ENCODE peak calls at places on chromosomes 12 and 14, in four cellular contexts. F is left lung, N is HFF-Myc, Q is lung. P is an unnamed sample.

GRCh38 chr12:119669744-119670472 is 2.0 kb downstream of the PRKAB1 start:
- DNase-seq in F (peak; percentile 78), N (no peak), Q (peak; percentile 82), P (no peak)

GRCh38 chr14:44279357-44279756 is 227.7 kb downstream of the FSCB start:
- DNase-seq in F (no peak), N (no peak), Q (no peak), P (no peak)

GRCh38 chr12:70849265-70849960 is 71.1 kb downstream of the PTPRR start:
- DNase-seq in F (no peak), N (peak; percentile 2), Q (no peak), P (no peak)

GRCh38 chr14:24051162-24051788 is 534 bp upstream of the CARMIL3 start:
- DNase-seq in F (peak; percentile 41), N (no peak), Q (no peak), P (no peak)

GRCh38 chr12:47085815-47086252 is 6.1 kb upstream of the AMIGO2 start:
- DNase-seq in F (no peak), N (no peak), Q (no peak), P (peak; percentile 22)

GRCh38 chr14:68283378-68284123 is 464.0 kb downstream of the RAD51B start:
- DNase-seq in F (no peak), N (no peak), Q (no peak), P (peak; percentile 42)

GRCh38 chr12:121713257-121714155 is 954 bp downstream of the TMEM120B start:
- DNase-seq in F (peak; percentile 35), N (no peak), Q (no peak), P (peak; percentile 26)

GRCh38 chr14:104341532-104342434 is 203.4 kb downstream of the KIF26A start:
- DNase-seq in F (peak; percentile 38), N (no peak), Q (no peak), P (peak; percentile 56)

GRCh38 chr12:114038962-114039361 is 72.8 kb upstream of the RBM19 start:
- DNase-seq in F (no peak), N (no peak), Q (no peak), P (no peak)

GRCh38 chr12:103997277-103997900 is 31.7 kb downstream of the TDG start:
- DNase-seq in F (no peak), N (no peak), Q (no peak), P (no peak)

GRCh38 chr12:45299132-45299692 is 83.3 kb downstream of the ANO6 start:
- DNase-seq in F (no peak), N (no peak), Q (no peak), P (no peak)

GRCh38 chr12:110093631-110094311 is 30.4 kb upstream of the IFT81 start:
- DNase-seq in F (no peak), N (no peak), Q (no peak), P (no peak)

GRCh38 chr14:92651106-92651792 is 97.2 kb downstream of the LGMN start:
- DNase-seq in F (peak; percentile 79), N (no peak), Q (peak; percentile 51), P (peak; percentile 86)

GRCh38 chr14:90803249-90803648 is 13.0 kb downstream of the TTC7B start:
- DNase-seq in F (no peak), N (no peak), Q (no peak), P (no peak)

GRCh38 chr12:11953523-11953922 is 117.2 kb upstream of the BCL2L14 start:
- DNase-seq in F (no peak), N (no peak), Q (no peak), P (no peak)

GRCh38 chr12:23906329-23906728 is 43.1 kb downstream of the SOX5 start:
- DNase-seq in F (no peak), N (no peak), Q (no peak), P (no peak)

GRCh38 chr12:58503731-58504520 is 416.4 kb downstream of the LRIG3 start:
- DNase-seq in F (no peak), N (no peak), Q (no peak), P (no peak)

GRCh38 chr12:47750229-47750798 is 8.4 kb downstream of the RAPGEF3 start:
- DNase-seq in F (no peak), N (no peak), Q (no peak), P (no peak)

GRCh38 chr12:25262696-25263095 is 12.0 kb upstream of the KRAS start:
- DNase-seq in F (no peak), N (no peak), Q (no peak), P (no peak)

GRCh38 chr14:102917469-102918211 is 4.8 kb upstream of the AMN start:
- DNase-seq in F (no peak), N (no peak), Q (no peak), P (peak; percentile 87)

GRCh38 chr14:60646202-60646886 is 2.9 kb downstream of the SIX1 start:
- DNase-seq in F (no peak), N (no peak), Q (no peak), P (peak; percentile 23)

GRCh38 chr12:52876371-52876770 is 27.6 kb upstream of the KRT78 start:
- DNase-seq in F (no peak), N (no peak), Q (no peak), P (no peak)

GRCh38 chr12:116066381-116067230 is 210.9 kb downstream of the MED13L start:
- DNase-seq in F (no peak), N (peak; percentile 24), Q (no peak), P (peak; percentile 23)

GRCh38 chr14:101130861-101131260 is 227.3 kb upstream of the RTL1 start:
- DNase-seq in F (no peak), N (no peak), Q (peak; percentile 16), P (no peak)

GRCh38 chr14:37453985-37454384 is 141.1 kb downstream of the FOXA1 start:
- DNase-seq in F (no peak), N (no peak), Q (no peak), P (no peak)

GRCh38 chr12:49922349-49923034 is 18.8 kb upstream of the FAIM2 start:
- DNase-seq in F (no peak), N (no peak), Q (no peak), P (no peak)

GRCh38 chr12:93972411-93973208 is 175.8 kb upstream of the PLXNC1 start:
- DNase-seq in F (no peak), N (no peak), Q (no peak), P (no peak)

GRCh38 chr12:78568326-78569020 is 296.1 kb upstream of the SYT1 start:
- DNase-seq in F (no peak), N (no peak), Q (no peak), P (no peak)

GRCh38 chr14:24079521-24080141 is 8.3 kb downstream of the CPNE6 start:
- DNase-seq in F (no peak), N (no peak), Q (no peak), P (no peak)

DNA sequence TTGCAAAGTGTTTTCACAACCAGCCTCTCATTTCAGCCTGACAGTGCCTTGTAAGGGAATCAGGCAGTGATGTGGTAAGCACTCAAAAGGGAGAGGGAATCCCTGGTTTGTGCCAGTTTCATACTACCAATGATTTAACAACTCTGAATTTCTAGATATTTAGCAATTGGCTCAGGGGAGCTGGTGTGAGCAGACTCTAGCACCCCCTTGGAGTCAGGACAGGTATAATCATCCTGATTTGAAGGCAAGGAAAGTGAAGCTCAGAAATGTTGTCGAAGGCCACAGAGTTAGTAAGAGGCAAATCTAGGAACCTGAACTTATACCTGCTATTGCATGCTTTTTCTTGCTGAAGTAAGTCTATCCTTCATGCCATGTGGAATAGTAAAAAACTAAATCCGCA is 63.1 kb upstream of the DACT1 start:
- DNase-seq in F (no peak), N (no peak), Q (no peak), P (no peak)
- TF ChIP-seq CTCF in F (no peak), N (peak; percentile 9), Q (no peak), P (no peak)

GRCh38 chr12:125454786-125455450 is 389.7 kb downstream of the AACS start:
- DNase-seq in F (no peak), N (no peak), Q (no peak), P (no peak)

GRCh38 chr12:125451408-125451807 is 386.2 kb downstream of the AACS start:
- DNase-seq in F (no peak), N (no peak), Q (no peak), P (no peak)

GRCh38 chr12:125453751-125454150 is 388.5 kb downstream of the AACS start:
- DNase-seq in F (no peak), N (no peak), Q (no peak), P (no peak)

GRCh38 chr12:125455556-125455955 is 390.3 kb downstream of the AACS start:
- DNase-seq in F (no peak), N (no peak), Q (no peak), P (no peak)
- TF ChIP-seq CTCF in F (no peak), N (no peak), Q (no peak), P (no peak)

DNA sequence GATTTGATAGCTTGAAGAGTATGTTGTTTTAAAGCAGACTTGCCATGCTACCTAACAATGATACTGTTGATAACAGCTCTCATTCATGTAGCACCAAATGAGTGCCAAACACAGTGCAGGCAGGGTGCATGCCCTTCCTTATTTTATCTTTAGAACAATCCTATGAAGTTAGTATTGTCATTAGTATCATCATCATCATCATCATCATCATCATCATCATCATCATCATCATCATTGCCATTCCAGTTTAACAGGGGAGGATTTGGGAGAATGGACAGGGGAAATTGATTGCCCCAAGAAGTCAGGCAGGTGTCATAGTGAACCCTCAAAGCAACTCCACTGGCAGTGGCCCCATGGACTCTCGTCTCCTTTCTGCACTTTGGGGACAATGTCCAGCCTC is 734.9 kb downstream of the VRK1 start:
- DNase-seq in F (no peak), N (no peak), Q (no peak), P (no peak)
- TF ChIP-seq CTCF in F (no peak), N (no peak), Q (no peak), P (no peak)

DNA sequence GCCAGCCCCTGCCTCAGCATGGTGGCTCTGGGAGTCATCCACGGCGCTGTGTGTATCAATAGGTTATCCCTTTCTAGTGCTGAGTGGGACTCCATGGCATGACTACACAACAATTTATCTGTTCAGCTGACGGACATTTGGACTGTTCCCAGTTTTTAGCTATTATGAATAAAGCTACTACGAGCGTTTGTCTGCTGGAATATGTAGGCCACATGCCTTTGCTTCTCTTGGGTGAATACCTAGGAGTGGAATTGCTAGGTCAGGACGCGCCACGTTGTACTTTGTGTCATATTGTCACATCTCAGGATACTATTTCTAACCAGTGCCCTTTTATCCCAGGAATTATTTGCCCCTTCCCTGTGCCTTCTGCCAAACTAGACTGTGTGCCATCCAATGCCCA is 62.4 kb upstream of the NCOR2 start:
- DNase-seq in F (no peak), N (no peak), Q (no peak), P (no peak)
- TF ChIP-seq CTCF in F (no peak), N (no peak), Q (no peak), P (no peak)

DNA sequence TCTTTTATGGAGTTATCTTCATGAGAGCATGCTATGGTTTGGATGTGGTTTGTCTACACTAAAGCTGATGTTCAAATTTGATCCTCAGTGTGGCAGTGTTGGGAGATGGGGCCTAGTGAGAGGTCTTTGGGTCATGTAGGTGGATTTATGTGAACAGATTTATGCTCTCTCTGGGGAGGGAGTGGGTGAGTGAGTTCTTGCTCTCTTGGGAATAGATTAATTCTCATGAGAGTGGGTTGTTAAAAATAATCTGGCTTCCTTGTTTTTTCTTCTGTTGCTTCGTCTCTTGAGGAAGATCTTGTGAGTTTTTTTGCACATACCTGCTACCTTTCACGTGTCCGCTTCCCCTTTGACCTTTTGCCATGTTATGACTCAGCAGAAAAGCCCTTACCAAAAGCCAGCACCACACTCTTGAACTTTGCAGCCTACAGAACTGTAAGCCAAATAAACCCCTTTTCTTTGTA is 20.5 kb downstream of the DERA start:
- DNase-seq in F (no peak), N (no peak), Q (no peak), P (no peak)
- TF ChIP-seq CTCF in F (no peak), N (no peak), Q (no peak), P (no peak)

GRCh38 chr14:40417777-40418401 is 985.7 kb upstream of the FBXO33 start:
- DNase-seq in F (no peak), N (no peak), Q (no peak), P (peak; percentile 9)
- TF ChIP-seq CTCF in F (peak; percentile 24), N (peak; percentile 13), Q (peak; percentile 9), P (peak; percentile 38)

GRCh38 chr12:2752676-2753371 is 41.9 kb upstream of the FKBP4 start:
- DNase-seq in F (peak; percentile 68), N (peak; percentile 36), Q (peak; percentile 67), P (peak; percentile 81)
- TF ChIP-seq CTCF in F (no peak), N (peak; percentile 42), Q (no peak), P (no peak)

GRCh38 chr14:72736348-72736747 is 157.6 kb downstream of the DPF3 start:
- DNase-seq in F (no peak), N (peak; percentile 73), Q (no peak), P (no peak)
- TF ChIP-seq CTCF in F (no peak), N (peak; percentile 19), Q (no peak), P (no peak)